ENCODE peak calls at places on chromosomes 12 and 14, in seven cellular contexts. W is neuronal stem cell, H is right atrium auricular region, I is esophagus squamous epithelium, C is ascending aorta, T is cardiac muscle cell, G is thoracic aorta. A is an unnamed sample. For H3K4me1 and H3K36me3, the result is how much of the 10 kb centered on the place peaks cover.

GRCh38 chr14:99425272-99425681 is 55.4 kb downstream of the SETD3 start:
- DNase-seq in W (no peak), H (no peak), I (no peak), C (no peak), T (no peak), G (no peak), A (peak)

GRCh38 chr12:89499857-89500256 is 24.7 kb downstream of the GALNT4 start:
- DNase-seq in W (no peak), H (no peak), I (no peak), C (no peak), T (no peak), G (no peak), A (no peak)

GRCh38 chr12:42730286-42730685 is 140.7 kb upstream of the PRICKLE1 start:
- DNase-seq in W (no peak), H (no peak), I (no peak), C (no peak), T (no peak), G (no peak), A (no peak)

GRCh38 chr12:54561164-54561563 is 11.8 kb downstream of the PDE1B start:
- DNase-seq in W (no peak), H (no peak), I (no peak), C (peak), T (peak), G (peak), A (no peak)

GRCh38 chr12:92107621-92108131 is 38.0 kb downstream of the BTG1 start:
- DNase-seq in W (peak), H (no peak), I (no peak), C (no peak), T (peak), G (no peak), A (no peak)

GRCh38 chr12:94240171-94240570 is 91.8 kb downstream of the PLXNC1 start:
- DNase-seq in W (no peak), H (no peak), I (no peak), C (no peak), T (no peak), G (no peak), A (no peak)

GRCh38 chr12:98456583-98457573 is 58.5 kb upstream of the TMPO start:
- DNase-seq in W (peak), H (no peak), I (no peak), C (no peak), T (peak), G (no peak), A (peak)

GRCh38 chr12:1698638-1699214 is 7.9 kb downstream of the ADIPOR2 start:
- DNase-seq in W (no peak), H (no peak), I (no peak), C (no peak), T (no peak), G (no peak), A (no peak)

GRCh38 chr12:130713581-130713991 is 2.5 kb downstream of the RIMBP2 start:
- DNase-seq in W (no peak), H (no peak), I (no peak), C (no peak), T (no peak), G (no peak), A (no peak)

GRCh38 chr12:121107681-121108080 is 25.0 kb upstream of the P2RX7 start:
- DNase-seq in W (no peak), H (no peak), I (no peak), C (no peak), T (no peak), G (no peak), A (no peak)

GRCh38 chr12:123363743-123364531 is 710 bp downstream of the SBNO1 start:
- DNase-seq in W (peak), H (no peak), I (no peak), C (no peak), T (peak), G (no peak), A (no peak)

GRCh38 chr12:93571360-93571853 is 1.1 kb upstream of the SOCS2 start:
- DNase-seq in W (peak), H (peak), I (no peak), C (no peak), T (peak), G (peak), A (no peak)

GRCh38 chr14:58805605-58806358 is 168.0 kb downstream of the DACT1 start:
- DNase-seq in W (no peak), H (no peak), I (no peak), C (no peak), T (no peak), G (no peak), A (no peak)

GRCh38 chr14:100894416-100894815 is 9.1 kb downstream of the RTL1 start:
- DNase-seq in W (no peak), H (peak), I (no peak), C (no peak), T (no peak), G (no peak), A (no peak)

GRCh38 chr12:52229836-52230343 is 3.2 kb upstream of the KRT7 start:
- DNase-seq in W (no peak), H (no peak), I (no peak), C (no peak), T (no peak), G (no peak), A (no peak)

GRCh38 chr12:121442028-121442948 is 42.4 kb downstream of the RNF34 start:
- DNase-seq in W (no peak), H (no peak), I (no peak), C (no peak), T (no peak), G (no peak), A (no peak)

GRCh38 chr12:26847431-26847830 is 14.4 kb upstream of the ITPR2 start:
- DNase-seq in W (no peak), H (no peak), I (no peak), C (no peak), T (no peak), G (no peak), A (no peak)

GRCh38 chr14:98728024-98728423 is 544.0 kb downstream of the BCL11B start:
- DNase-seq in W (no peak), H (no peak), I (no peak), C (no peak), T (no peak), G (no peak), A (no peak)

GRCh38 chr14:64614992-64615391 is 65.2 kb downstream of the PPP1R36 start:
- DNase-seq in W (no peak), H (no peak), I (no peak), C (no peak), T (no peak), G (no peak), A (no peak)

GRCh38 chr14:102775855-102776760 is 1.1 kb upstream of the TRAF3 start:
- DNase-seq in W (no peak), H (no peak), I (no peak), C (no peak), T (peak), G (no peak), A (no peak)

GRCh38 chr12:59484575-59484974 is 111.3 kb upstream of the SLC16A7 start:
- DNase-seq in W (no peak), H (no peak), I (no peak), C (no peak), T (no peak), G (no peak), A (no peak)

GRCh38 chr12:91127751-91128150 is 16.5 kb upstream of the LUM start:
- DNase-seq in W (no peak), H (no peak), I (no peak), C (no peak), T (no peak), G (no peak), A (no peak)

GRCh38 chr12:6869049-6870021 is 2.0 kb downstream of the TPI1 start:
- DNase-seq in W (peak), H (peak), I (no peak), C (no peak), T (peak), G (no peak), A (peak)
- H3K4me1 ChIP-seq in W (under half), H (half or more), I (under half), C (under half), T (under half), G (under half), A (under half)

GRCh38 chr14:28577187-28577586 is 189.4 kb upstream of the FOXG1 start:
- DNase-seq in W (no peak), H (no peak), I (no peak), C (no peak), T (no peak), G (no peak), A (no peak)

GRCh38 chr14:28576523-28576922 is 190.1 kb upstream of the FOXG1 start:
- DNase-seq in W (no peak), H (no peak), I (no peak), C (no peak), T (no peak), G (no peak), A (no peak)

GRCh38 chr14:28577711-28578131 is 188.9 kb upstream of the FOXG1 start:
- DNase-seq in W (no peak), H (no peak), I (no peak), C (no peak), T (no peak), G (no peak), A (no peak)
- H3K4me3 ChIP-seq in W (no peak), H (no peak), I (no peak), C (no peak), T (no peak), G (no peak), A (no peak)

DNA sequence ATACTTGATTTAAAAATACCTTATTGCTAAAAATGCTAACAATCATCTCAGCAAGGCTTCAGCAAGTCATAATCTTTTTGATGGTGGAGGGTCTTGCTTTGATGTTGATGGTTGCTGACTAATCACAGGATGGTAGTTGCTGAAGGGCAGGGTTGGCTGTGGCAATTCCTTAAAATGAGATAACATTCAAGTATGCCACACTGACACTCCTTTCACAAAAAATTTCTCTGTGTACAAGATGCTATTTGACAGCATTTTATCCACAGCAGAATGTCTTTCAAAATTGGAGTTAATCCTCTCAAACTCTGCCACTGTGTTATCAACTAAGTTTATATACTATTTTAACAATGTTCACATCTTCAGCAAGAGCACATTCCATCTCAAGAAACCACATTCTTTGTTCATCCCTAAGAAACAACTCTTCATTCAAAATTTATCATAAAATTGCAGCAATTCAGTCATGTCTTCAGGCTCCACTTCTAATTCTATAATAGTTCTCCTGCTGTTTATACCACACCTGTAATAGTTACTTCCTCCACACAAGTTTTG is 16.1 kb downstream of the SCAF11 start:
- DNase-seq in W (no peak), H (no peak), I (no peak), C (no peak), T (no peak), G (no peak), A (no peak)
- H3K36me3 ChIP-seq in W (half or more), H (under half), I (under half), C (under half), T (under half), G (under half), A (under half)

GRCh38 chr14:68255697-68256178 is 436.2 kb downstream of the RAD51B start:
- DNase-seq in W (no peak), H (no peak), I (no peak), C (no peak), T (no peak), G (no peak), A (no peak)

GRCh38 chr14:68261092-68261842 is 441.7 kb downstream of the RAD51B start:
- DNase-seq in W (peak), H (no peak), I (no peak), C (no peak), T (no peak), G (no peak), A (no peak)

GRCh38 chr14:68254669-68255527 is 435.3 kb downstream of the RAD51B start:
- DNase-seq in W (no peak), H (no peak), I (no peak), C (no peak), T (no peak), G (no peak), A (no peak)

GRCh38 chr14:68260121-68260520 is 440.5 kb downstream of the RAD51B start:
- DNase-seq in W (no peak), H (no peak), I (no peak), C (no peak), T (no peak), G (no peak), A (no peak)

GRCh38 chr14:68257969-68258368 is 438.4 kb downstream of the RAD51B start:
- DNase-seq in W (no peak), H (no peak), I (no peak), C (no peak), T (no peak), G (no peak), A (no peak)
- H3K4me1 ChIP-seq in W (under half), H (under half), I (under half), C (under half), T (under half), G (under half), A (under half)

DNA sequence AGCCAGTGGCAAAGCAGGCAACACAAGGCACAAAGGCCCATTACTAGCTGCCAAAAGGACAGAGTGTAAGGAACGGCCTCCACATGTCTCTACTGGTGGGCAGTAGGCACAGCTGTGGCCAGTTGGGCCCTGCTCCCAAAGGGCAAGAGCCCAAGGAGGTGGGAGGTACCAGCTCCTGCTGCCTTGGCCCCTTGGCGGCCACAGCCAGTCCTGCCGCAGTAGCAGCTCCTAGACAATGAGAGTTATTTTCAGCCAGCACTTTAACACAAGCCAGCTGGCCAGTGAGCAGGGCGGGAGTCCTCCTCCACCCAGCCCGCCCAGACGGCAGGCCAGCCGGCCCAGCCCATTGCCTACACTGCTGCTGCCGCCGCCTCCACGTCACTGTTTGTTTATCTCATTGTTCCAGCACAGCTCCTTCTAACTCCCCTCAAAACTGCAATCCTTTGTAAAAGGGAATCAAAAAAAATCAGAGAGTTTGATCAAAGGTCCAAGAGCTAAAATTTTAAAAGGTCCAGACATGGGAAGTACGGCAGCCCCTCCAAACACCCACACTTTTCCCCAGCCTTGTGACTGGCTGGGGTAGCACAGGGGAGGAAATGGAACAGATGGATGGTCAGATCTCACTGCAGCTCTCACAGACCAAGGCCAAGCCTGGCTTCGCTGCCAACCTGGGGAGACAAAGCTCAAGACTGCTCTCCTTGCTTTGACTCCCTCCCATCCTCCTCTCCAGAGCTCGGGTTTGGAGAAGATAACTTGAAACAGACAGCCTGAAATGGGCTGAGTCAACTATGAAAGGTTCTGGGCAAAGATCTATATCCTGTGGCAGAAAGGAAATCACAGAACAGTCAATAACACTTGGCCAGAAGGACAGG is 33.5 kb downstream of the FMNL3 start:
- DNase-seq in W (peak), H (peak), I (peak), C (peak), T (peak), G (peak), A (peak)
- H3K4me3 ChIP-seq in W (no peak), H (no peak), I (no peak), C (no peak), T (no peak), G (peak), A (peak)

DNA sequence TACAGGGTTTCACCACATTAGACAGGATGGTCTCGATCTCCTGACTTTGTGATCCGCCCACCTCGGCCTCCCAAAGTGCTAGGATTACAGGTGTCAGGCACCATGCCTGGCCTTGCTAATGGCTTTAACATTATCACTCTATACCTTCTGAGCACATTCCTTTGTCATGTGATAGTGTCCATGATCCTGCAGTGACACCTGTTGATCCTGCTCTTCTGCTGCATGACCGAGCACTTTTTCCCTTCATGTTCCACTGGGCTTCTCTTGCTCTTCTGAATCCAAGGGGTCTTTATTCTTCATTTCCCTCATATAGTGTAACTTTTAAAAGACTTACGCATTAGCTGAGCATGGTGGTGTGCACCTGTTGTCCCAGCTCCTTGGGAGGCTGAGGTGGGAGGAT is 11.6 kb downstream of the ZNF268 start:
- DNase-seq in W (no peak), H (no peak), I (no peak), C (no peak), T (no peak), G (no peak), A (no peak)
- H3K36me3 ChIP-seq in W (half or more), H (half or more), I (half or more), C (half or more), T (half or more), G (half or more), A (half or more)

GRCh38 chr14:68561531-68562007 is 231.3 kb downstream of the ZFP36L1 start:
- DNase-seq in W (no peak), H (no peak), I (no peak), C (no peak), T (no peak), G (no peak), A (no peak)

GRCh38 chr14:68564826-68565760 is 227.8 kb downstream of the ZFP36L1 start:
- DNase-seq in W (no peak), H (no peak), I (no peak), C (no peak), T (no peak), G (no peak), A (no peak)

GRCh38 chr14:68562911-68563255 is 230.0 kb downstream of the ZFP36L1 start:
- DNase-seq in W (no peak), H (no peak), I (no peak), C (no peak), T (no peak), G (no peak), A (no peak)

GRCh38 chr14:68564236-68564825 is 228.5 kb downstream of the ZFP36L1 start:
- DNase-seq in W (no peak), H (no peak), I (no peak), C (no peak), T (no peak), G (no peak), A (no peak)

DNA sequence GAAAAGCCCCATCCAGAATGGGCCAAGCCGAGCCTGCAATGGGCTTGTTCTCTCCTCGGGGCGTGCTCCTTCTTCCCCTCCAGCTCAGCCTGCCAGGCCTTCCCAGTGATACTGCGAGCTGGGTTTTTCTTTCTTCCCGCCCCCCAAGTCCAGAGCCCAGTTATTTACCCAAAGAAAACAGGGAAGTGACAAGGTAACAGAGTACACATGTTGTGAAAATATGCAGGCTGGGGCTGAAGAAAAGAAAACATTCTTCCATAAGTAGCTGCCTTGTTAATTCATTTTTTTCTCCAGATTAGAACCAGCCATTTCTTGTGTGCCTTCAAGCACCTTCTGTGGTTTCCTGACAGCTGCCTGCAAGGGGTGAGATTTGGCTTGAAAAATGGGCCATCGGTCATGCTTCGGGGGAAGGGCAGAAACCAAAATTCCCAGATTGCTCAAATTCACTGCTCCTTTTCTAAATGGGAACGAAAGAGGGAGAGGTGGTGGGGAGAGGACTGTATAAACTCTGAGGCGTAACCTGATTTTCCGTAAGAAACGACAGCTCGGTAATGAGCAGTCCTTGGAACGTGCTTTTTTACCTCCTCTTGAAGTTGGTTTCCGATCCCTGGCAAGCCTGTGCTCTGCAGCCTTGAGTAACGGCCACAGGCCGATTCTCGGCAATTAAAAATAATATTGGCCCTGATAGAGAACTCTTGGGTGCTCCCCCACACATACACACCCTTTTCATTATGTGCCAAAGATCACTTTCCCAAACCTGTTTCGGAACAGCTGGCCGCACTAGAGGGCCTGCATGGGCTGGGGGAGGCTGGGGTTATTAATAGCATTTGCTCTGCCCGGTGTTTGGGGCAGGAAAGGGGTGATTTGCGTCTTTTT is 229.4 kb downstream of the ZFP36L1 start:
- DNase-seq in W (no peak), H (no peak), I (no peak), C (no peak), T (no peak), G (no peak), A (no peak)
- H3K4me1 ChIP-seq in W (under half), H (under half), I (under half), C (under half), T (under half), G (under half), A (under half)

A was measured in breast epithelium.